ENCODE peak calls at places on chromosomes 11 and 22, in ten cellular contexts. I is right lobe of liver; C is cardiac muscle cell; Z is ovary; D is CD8-positive, alpha-beta T cell; B is left ventricle myocardium inferior; P is CD4-positive, CD25-positive, alpha-beta regulatory T cell; H is RWPE1; F is lower lobe of right lung; R is effector memory CD4-positive, alpha-beta T cell. A is an unnamed sample.

GRCh38 chr11:44619931-44620725 is 54.7 kb downstream of the CD82 start:
- DNase-seq in I (peak; percentile 16), C (no peak), Z (peak; percentile 32), D (no peak), B (peak; percentile 12), P (no peak), H (no peak), F (no peak), R (no peak), A (peak; percentile 43)

GRCh38 chr22:50118557-50119168 is 28.9 kb downstream of the MOV10L1 start:
- DNase-seq in I (no peak), C (peak; percentile 58), Z (peak; percentile 84), D (no peak), B (no peak), P (no peak), H (no peak), F (no peak), R (no peak), A (no peak)

GRCh38 chr22:40709752-40710413 is 30.6 kb downstream of the MCHR1 start:
- DNase-seq in I (no peak), C (no peak), Z (peak; percentile 72), D (no peak), B (peak; percentile 65), P (no peak), H (no peak), F (no peak), R (no peak), A (peak; percentile 55)

GRCh38 chr11:44988981-44989635 is 38.4 kb upstream of the TP53I11 start:
- DNase-seq in I (no peak), C (no peak), Z (no peak), D (no peak), B (no peak), P (no peak), H (no peak), F (no peak), R (no peak), A (no peak)

GRCh38 chr11:118151421-118151820 is 1.2 kb downstream of the SCN4B start:
- DNase-seq in I (no peak), C (no peak), Z (no peak), D (no peak), B (no peak), P (no peak), H (no peak), F (no peak), R (no peak), A (no peak)

GRCh38 chr11:38014405-38014804 is 1416.4 kb upstream of the RAG2 start:
- DNase-seq in I (no peak), C (no peak), Z (no peak), D (no peak), B (no peak), P (no peak), H (no peak), F (no peak), R (no peak), A (no peak)

GRCh38 chr11:12017243-12017678 is 8.8 kb upstream of the DKK3 start:
- DNase-seq in I (no peak), C (no peak), Z (no peak), D (no peak), B (no peak), P (no peak), H (no peak), F (no peak), R (no peak), A (no peak)

GRCh38 chr11:83680351-83680750 is 394.2 kb upstream of the CCDC90B start:
- DNase-seq in I (no peak), C (peak; percentile 32), Z (no peak), D (no peak), B (no peak), P (no peak), H (no peak), F (no peak), R (no peak), A (no peak)

GRCh38 chr22:20021196-20022181 is 579 bp downstream of the TANGO2 start:
- DNase-seq in I (peak; percentile 83), C (peak; percentile 45), Z (no peak), D (no peak), B (peak; percentile 82), P (no peak), H (no peak), F (peak; percentile 85), R (no peak), A (peak; percentile 85)

GRCh38 chr11:29300441-29300840 is 716.4 kb downstream of the KCNA4 start:
- DNase-seq in I (no peak), C (no peak), Z (no peak), D (no peak), B (no peak), P (no peak), H (peak; percentile 16), F (no peak), R (no peak), A (no peak)

GRCh38 chr11:64094463-64095223 is 58.9 kb downstream of the FLRT1 start:
- DNase-seq in I (no peak), C (no peak), Z (no peak), D (no peak), B (no peak), P (no peak), H (peak; percentile 96), F (no peak), R (no peak), A (no peak)

GRCh38 chr11:93747122-93747521 is 5.7 kb downstream of the C11orf54 start:
- DNase-seq in I (no peak), C (no peak), Z (no peak), D (no peak), B (no peak), P (no peak), H (no peak), F (no peak), R (no peak), A (no peak)

GRCh38 chr22:38628444-38628843 is 27.7 kb downstream of the FAM227A start:
- DNase-seq in I (no peak), C (no peak), Z (no peak), D (no peak), B (no peak), P (no peak), H (no peak), F (no peak), R (no peak), A (no peak)

DNA sequence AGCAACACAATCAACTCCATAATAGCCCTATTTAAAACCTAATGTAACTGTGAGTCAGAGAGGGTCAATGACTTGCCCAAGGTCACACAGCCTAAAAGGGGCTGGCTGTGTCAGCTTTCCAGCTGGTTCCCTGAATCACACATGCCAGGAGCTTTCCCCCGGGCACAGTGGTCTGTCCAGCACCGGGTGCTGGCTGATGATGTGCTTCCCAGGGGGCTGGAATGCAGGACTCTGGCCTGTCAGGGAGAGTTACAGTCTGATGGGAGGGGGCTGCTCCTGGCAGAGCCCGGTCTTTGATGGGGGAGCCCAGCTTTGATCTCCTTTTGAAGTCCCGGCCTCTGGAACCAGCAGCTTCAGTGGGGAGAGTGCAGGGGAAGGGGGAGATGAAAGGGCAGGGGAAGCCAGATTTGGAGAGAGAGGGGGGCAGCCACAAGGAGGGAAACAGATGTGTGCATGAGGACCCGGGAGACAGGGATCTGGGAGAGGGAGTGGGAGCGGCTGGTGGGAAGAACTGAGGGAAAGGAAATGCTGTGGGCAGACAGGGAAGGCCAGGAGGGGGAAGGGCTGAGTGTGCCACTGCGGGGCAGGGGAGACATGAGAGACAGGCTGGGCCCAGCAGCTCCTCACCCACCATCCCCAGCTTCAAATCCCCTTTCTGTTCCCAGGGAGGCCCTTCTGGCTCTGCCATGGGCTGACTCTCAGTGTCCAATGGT is 102.6 kb downstream of the NECTIN1 start:
- DNase-seq in I (no peak), C (no peak), Z (no peak), D (no peak), B (no peak), P (no peak), H (no peak), F (no peak), R (no peak), A (no peak)
- H3K27ac ChIP-seq in I (no peak overlapping the region), C (no peak overlapping the region), Z (no peak overlapping the region), D (no peak overlapping the region), B (no peak overlapping the region), P (no peak overlapping the region), H (no peak overlapping the region), F (no peak overlapping the region), R (no peak overlapping the region), A (no peak overlapping the region)

GRCh38 chr22:48099671-48100070 is 1337.2 kb downstream of the TBC1D22A start:
- DNase-seq in I (no peak), C (no peak), Z (no peak), D (no peak), B (no peak), P (no peak), H (no peak), F (no peak), R (no peak), A (no peak)

GRCh38 chr22:48101704-48102103 is 1339.3 kb downstream of the TBC1D22A start:
- DNase-seq in I (no peak), C (no peak), Z (no peak), D (no peak), B (no peak), P (no peak), H (no peak), F (no peak), R (no peak), A (no peak)

GRCh38 chr22:48102581-48102980 is 1340.1 kb downstream of the TBC1D22A start:
- DNase-seq in I (no peak), C (no peak), Z (no peak), D (no peak), B (no peak), P (no peak), H (no peak), F (no peak), R (no peak), A (peak; percentile 41)

GRCh38 chr22:48099251-48099650 is 1336.8 kb downstream of the TBC1D22A start:
- DNase-seq in I (no peak), C (no peak), Z (no peak), D (no peak), B (no peak), P (no peak), H (no peak), F (no peak), R (no peak), A (peak; percentile 70)

GRCh38 chr22:48100685-48101417 is 1338.4 kb downstream of the TBC1D22A start:
- DNase-seq in I (no peak), C (no peak), Z (no peak), D (no peak), B (no peak), P (no peak), H (no peak), F (no peak), R (no peak), A (no peak)
- H3K27ac ChIP-seq in I (no peak overlapping the region), C (no peak overlapping the region), Z (no peak overlapping the region), D (no peak overlapping the region), B (no peak overlapping the region), P (no peak overlapping the region), H (no peak overlapping the region), F (no peak overlapping the region), R (no peak overlapping the region), A (no peak overlapping the region)

GRCh38 chr22:36211237-36211881 is 9.8 kb upstream of the APOL4 start:
- DNase-seq in I (no peak), C (no peak), Z (no peak), D (no peak), B (no peak), P (no peak), H (no peak), F (no peak), R (no peak), A (no peak)
- H3K27ac ChIP-seq in I (no peak overlapping the region), C (no peak overlapping the region), Z (no peak overlapping the region), D (no peak overlapping the region), B (no peak overlapping the region), P (no peak overlapping the region), H (no peak overlapping the region), F (peak overlapping the region; percentile 20), R (no peak overlapping the region), A (no peak overlapping the region)

DNA sequence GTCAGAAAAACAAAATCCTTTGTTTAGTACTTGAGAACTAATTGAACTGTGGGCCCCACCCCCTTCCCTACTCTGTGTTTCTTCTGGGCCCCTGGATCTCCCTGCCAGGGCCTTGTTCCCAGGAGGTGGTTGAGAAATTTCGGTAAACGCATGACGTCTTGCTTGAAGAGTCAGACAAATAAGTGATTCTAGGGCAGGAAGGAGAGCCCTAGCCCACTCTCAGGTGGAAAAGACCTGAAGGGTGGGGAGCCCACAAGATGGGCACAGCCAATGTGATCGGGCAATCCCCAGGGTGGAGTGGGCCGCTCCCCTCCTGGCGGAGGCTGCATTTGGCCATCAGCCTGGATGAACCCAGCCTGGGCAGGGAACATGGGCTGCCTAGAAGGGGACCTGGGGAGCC is 16.8 kb upstream of the P2RY2 start:
- DNase-seq in I (no peak), C (no peak), Z (peak; percentile 39), D (no peak), B (no peak), P (no peak), H (no peak), F (peak; percentile 79), R (no peak), A (no peak)
- H3K27ac ChIP-seq in I (no peak overlapping the region), C (no peak overlapping the region), Z (no peak overlapping the region), D (no peak overlapping the region), B (no peak overlapping the region), P (no peak overlapping the region), H (no peak overlapping the region), F (peak overlapping the region; percentile 69), R (no peak overlapping the region), A (no peak overlapping the region)

A was measured in aorta.